ENCODE peak calls at places on chromosomes 5 and 9, in seven cellular contexts. Q is endothelial cell of umbilical vein, J is K562, L is mammary epithelial cell, P is HepG2, C is IMR-90, U is SK-N-SH. X is an unnamed sample.

GRCh38 chr5:177432905-177433657 is 6.6 kb downstream of the GRK6 start:
- DNase-seq in C (no peak), L (no peak), U (no peak), P (no peak), J (no peak), Q (no peak), X (no peak)

GRCh38 chr5:41835625-41836024 is 34.6 kb downstream of the OXCT1 start:
- DNase-seq in C (peak; percentile 92), Q (peak; percentile 89), L (peak; percentile 72), U (peak; percentile 9), J (no peak), P (no peak), X (no peak)

GRCh38 chr5:178126556-178126955 is 4.3 kb upstream of the RMND5B start:
- DNase-seq in C (no peak), U (no peak), Q (no peak), J (no peak), P (no peak), L (no peak), X (no peak)

GRCh38 chr9:124776952-124777645 is at the start of gene OLFML2A:
- DNase-seq in Q (no peak), L (no peak), U (peak; percentile 86), J (peak; percentile 40), C (no peak), P (no peak), X (no peak)

GRCh38 chr9:120446681-120447080 is 133.3 kb downstream of the CDK5RAP2 start:
- DNase-seq in C (peak; percentile 52), U (no peak), Q (no peak), L (no peak), P (no peak), J (no peak), X (no peak)

GRCh38 chr5:178554311-178554710 is 35.9 kb downstream of the COL23A1 start:
- DNase-seq in C (no peak), J (no peak), L (no peak), P (no peak), Q (no peak), U (no peak), X (no peak)

GRCh38 chr5:76332102-76332501 is 71.0 kb upstream of the IQGAP2 start:
- DNase-seq in J (no peak), U (no peak), L (no peak), P (peak; percentile 78), Q (no peak), C (no peak), X (no peak)

GRCh38 chr5:160133071-160133917 is 14.0 kb upstream of the PWWP2A start:
- DNase-seq in L (no peak), J (no peak), Q (peak; percentile 9), P (no peak), C (no peak), U (no peak), X (no peak)

GRCh38 chr5:83473344-83474169 is 2.0 kb downstream of the VCAN start:
- DNase-seq in Q (peak; percentile 87), C (peak; percentile 98), L (peak; percentile 97), J (peak; percentile 64), P (no peak), U (peak; percentile 85), X (no peak)

GRCh38 chr9:7374966-7375650 is 424.5 kb downstream of the DMAC1 start:
- DNase-seq in P (no peak), L (no peak), J (no peak), U (no peak), Q (no peak), C (no peak), X (no peak)

GRCh38 chr5:102080288-102080687 is 215.8 kb downstream of the SLCO4C1 start:
- DNase-seq in U (no peak), Q (no peak), J (no peak), C (no peak), L (no peak), P (peak; percentile 36), X (no peak)

GRCh38 chr5:75847561-75848021 is 130.4 kb upstream of the POC5 start:
- DNase-seq in U (no peak), C (no peak), Q (no peak), J (no peak), P (no peak), L (no peak), X (no peak)

GRCh38 chr5:95723632-95724369 is 7.3 kb upstream of the RHOBTB3 start:
- DNase-seq in U (peak; percentile 75), C (peak; percentile 58), J (peak; percentile 47), Q (peak; percentile 50), P (no peak), L (no peak), X (peak; percentile 63)

GRCh38 chr9:3740690-3741419 is 215.1 kb upstream of the RFX3 start:
- DNase-seq in U (no peak), Q (no peak), J (no peak), L (peak; percentile 60), P (no peak), C (peak; percentile 10), X (no peak)

GRCh38 chr9:2717385-2717784 is at the start of gene KCNV2:
- DNase-seq in J (no peak), L (no peak), U (no peak), Q (no peak), C (no peak), P (no peak), X (no peak)
- TF ChIP-seq CTCF in J (no peak), L (no peak), U (no peak), Q (no peak), C (no peak), P (no peak), X (no peak)

GRCh38 chr9:88235615-88236014 is 97.3 kb upstream of the SPATA31C2 start:
- DNase-seq in C (no peak), Q (no peak), P (no peak), J (no peak), L (no peak), U (no peak), X (no peak)

GRCh38 chr9:88237454-88238280 is 99.4 kb upstream of the SPATA31C2 start:
- DNase-seq in C (no peak), P (no peak), L (no peak), J (no peak), U (no peak), Q (no peak), X (no peak)

GRCh38 chr9:88234114-88234513 is 95.8 kb upstream of the SPATA31C2 start:
- DNase-seq in U (no peak), L (no peak), C (no peak), J (no peak), Q (no peak), P (no peak), X (no peak)

GRCh38 chr9:88238281-88238571 is 100.0 kb upstream of the SPATA31C2 start:
- DNase-seq in J (no peak), U (no peak), Q (no peak), P (no peak), L (no peak), C (no peak), X (no peak)

GRCh38 chr9:88236531-88237453 is 98.5 kb upstream of the SPATA31C2 start:
- DNase-seq in L (no peak), C (peak; percentile 19), J (no peak), P (no peak), U (no peak), Q (no peak), X (no peak)
- H2AFZ ChIP-seq in L (peak overlapping the region; percentile 10), C (peak overlapping the region; percentile 71), J (no peak overlapping the region), P (no peak overlapping the region), U (no peak overlapping the region), Q (no peak overlapping the region), X (no peak overlapping the region)

GRCh38 chr5:58795327-58795726 is 212.5 kb downstream of the RAB3C start:
- DNase-seq in L (no peak), P (no peak), U (no peak), Q (no peak), J (no peak), C (no peak), X (no peak)

GRCh38 chr5:58793888-58794287 is 211.0 kb downstream of the RAB3C start:
- DNase-seq in P (no peak), U (no peak), J (no peak), L (no peak), Q (no peak), C (no peak), X (no peak)

GRCh38 chr5:58800410-58800809 is 217.5 kb downstream of the RAB3C start:
- DNase-seq in L (no peak), Q (no peak), C (no peak), U (no peak), P (no peak), J (no peak), X (no peak)

DNA sequence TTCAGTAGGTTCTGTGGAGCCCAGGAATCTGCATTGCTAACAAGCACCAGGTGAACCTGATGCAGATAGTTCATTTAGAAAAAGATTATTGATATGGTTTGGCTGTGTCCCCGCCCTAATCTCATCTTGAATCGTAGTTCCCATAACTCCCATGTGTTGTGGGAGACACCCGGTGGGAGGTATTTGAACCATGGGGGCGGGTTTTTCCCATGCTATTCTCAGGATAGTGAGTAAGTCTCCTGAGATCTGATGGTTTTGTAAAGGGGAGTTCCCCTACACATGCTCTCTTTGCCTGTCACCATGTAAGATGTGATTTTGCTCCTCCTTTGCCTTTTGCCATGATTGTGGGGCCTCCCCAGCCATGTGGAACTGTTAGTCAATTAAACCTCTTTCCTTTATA is 212.0 kb downstream of the RAB3C start:
- DNase-seq in C (no peak), P (no peak), J (no peak), Q (no peak), L (no peak), U (no peak), X (no peak)
- H3K4me2 ChIP-seq in C (no peak overlapping the region), P (no peak overlapping the region), J (no peak overlapping the region), Q (no peak overlapping the region), L (no peak overlapping the region), U (no peak overlapping the region), X (no peak overlapping the region)

GRCh38 chr9:83715794-83716193 is 8.0 kb upstream of the UBQLN1 start:
- DNase-seq in Q (no peak), J (no peak), C (no peak), P (no peak), L (no peak), U (no peak), X (no peak)

GRCh38 chr9:83708515-83709158 is 879 bp upstream of the UBQLN1 start:
- DNase-seq in P (peak; percentile 84), Q (no peak), J (peak; percentile 70), U (peak; percentile 75), L (peak; percentile 63), C (peak; percentile 44), X (peak; percentile 35)

GRCh38 chr9:83715221-83715620 is 7.5 kb upstream of the UBQLN1 start:
- DNase-seq in P (no peak), J (no peak), U (no peak), L (no peak), C (peak; percentile 20), Q (no peak), X (no peak)

DNA sequence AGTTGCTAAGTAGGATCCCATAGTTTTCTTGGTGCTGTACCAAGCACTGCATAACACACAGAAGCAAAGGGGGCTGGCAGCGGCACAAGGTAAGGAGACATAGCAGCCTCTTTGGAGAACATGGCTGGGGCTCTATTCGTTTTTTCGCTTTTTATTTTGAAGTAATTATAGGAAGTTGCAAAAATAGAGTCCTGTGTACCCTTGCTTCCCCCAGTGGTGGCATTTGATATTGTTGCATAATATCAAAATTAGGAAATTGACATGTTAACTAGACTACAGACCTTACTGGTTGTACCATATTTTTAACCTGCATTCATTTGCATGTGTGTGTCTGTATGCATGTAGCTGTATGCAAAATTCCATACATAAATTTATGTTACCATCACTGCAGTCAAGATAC is 6.6 kb upstream of the UBQLN1 start:
- DNase-seq in P (no peak), C (no peak), Q (peak; percentile 38), J (peak; percentile 18), U (no peak), L (no peak), X (no peak)
- TF ChIP-seq CTCF in P (no peak), C (peak; percentile 35), Q (peak; percentile 14), J (no peak), U (peak; percentile 52), L (peak; percentile 15), X (peak; percentile 41)

GRCh38 chr9:21440139-21440538 is at the start of gene IFNA1:
- DNase-seq in Q (no peak), J (no peak), P (no peak), L (no peak), C (no peak), U (no peak), X (no peak)

GRCh38 chr9:21443849-21444625 is 3.8 kb downstream of the IFNA1 start:
- DNase-seq in Q (no peak), C (no peak), P (no peak), U (no peak), L (no peak), J (no peak), X (no peak)
- H2AFZ ChIP-seq in Q (no peak overlapping the region), C (no peak overlapping the region), P (no peak overlapping the region), U (no peak overlapping the region), L (no peak overlapping the region), J (no peak overlapping the region), X (no peak overlapping the region)

X was measured in DND-41.